ENCODE peak calls at places on chromosomes 7 and 10, in six cellular contexts. One of them, this sample, is unnamed.

GRCh38 chr10:79329529-79329928 is 17.7 kb upstream of the PPIF start:
- DNase-seq in IMR-90: no peak
- DNase-seq in transverse colon: no peak
- DNase-seq in Peyer's patch: no peak
- DNase-seq in heart left ventricle: peak; percentile 4
- DNase-seq in uterus: no peak
- DNase-seq in this sample: no peak

GRCh38 chr10:21953585-21954057 is 49.9 kb downstream of the DNAJC1 start:
- DNase-seq in IMR-90: peak; percentile 61
- DNase-seq in Peyer's patch: no peak
- DNase-seq in transverse colon: no peak
- DNase-seq in heart left ventricle: no peak
- DNase-seq in uterus: no peak
- DNase-seq in this sample: peak; percentile 9

GRCh38 chr7:78412216-78412858 is 613.8 kb downstream of the PHTF2 start:
- DNase-seq in uterus: no peak
- DNase-seq in transverse colon: no peak
- DNase-seq in IMR-90: no peak
- DNase-seq in Peyer's patch: no peak
- DNase-seq in heart left ventricle: no peak
- DNase-seq in this sample: no peak

GRCh38 chr10:3468919-3469638 is 296.5 kb upstream of the PITRM1 start:
- DNase-seq in Peyer's patch: no peak
- DNase-seq in IMR-90: peak; percentile 96
- DNase-seq in transverse colon: peak; percentile 23
- DNase-seq in uterus: peak; percentile 63
- DNase-seq in heart left ventricle: peak; percentile 68
- DNase-seq in this sample: peak; percentile 13

GRCh38 chr7:131905574-131905973 is 349.1 kb upstream of the PODXL start:
- DNase-seq in heart left ventricle: no peak
- DNase-seq in IMR-90: no peak
- DNase-seq in Peyer's patch: no peak
- DNase-seq in transverse colon: no peak
- DNase-seq in uterus: no peak
- DNase-seq in this sample: no peak

GRCh38 chr7:117960351-117960750 is 87.1 kb upstream of the CTTNBP2 start:
- DNase-seq in heart left ventricle: no peak
- DNase-seq in Peyer's patch: no peak
- DNase-seq in transverse colon: no peak
- DNase-seq in IMR-90: no peak
- DNase-seq in uterus: no peak
- DNase-seq in this sample: no peak

GRCh38 chr10:123301077-123301875 is 147.1 kb downstream of the BUB3 start:
- DNase-seq in Peyer's patch: no peak
- DNase-seq in IMR-90: no peak
- DNase-seq in heart left ventricle: peak; percentile 32
- DNase-seq in uterus: no peak
- DNase-seq in transverse colon: peak; percentile 11
- DNase-seq in this sample: peak; percentile 67

GRCh38 chr7:467393-467828 is 52.2 kb downstream of the PDGFA start:
- DNase-seq in uterus: peak; percentile 2
- DNase-seq in IMR-90: no peak
- DNase-seq in transverse colon: no peak
- DNase-seq in heart left ventricle: no peak
- DNase-seq in Peyer's patch: peak; percentile 19
- DNase-seq in this sample: no peak

GRCh38 chr10:10589540-10589939 is 428.1 kb upstream of the CELF2 start:
- DNase-seq in uterus: no peak
- DNase-seq in heart left ventricle: peak; percentile 40
- DNase-seq in Peyer's patch: no peak
- DNase-seq in transverse colon: no peak
- DNase-seq in IMR-90: peak; percentile 92
- DNase-seq in this sample: no peak

GRCh38 chr7:33900501-33900900 is 4.8 kb upstream of the BMPER start:
- DNase-seq in transverse colon: no peak
- DNase-seq in Peyer's patch: no peak
- DNase-seq in heart left ventricle: no peak
- DNase-seq in IMR-90: peak; percentile 23
- DNase-seq in uterus: no peak
- DNase-seq in this sample: no peak

GRCh38 chr10:74244097-74244685 is 93.2 kb downstream of the ADK start:
- DNase-seq in transverse colon: no peak
- DNase-seq in uterus: no peak
- DNase-seq in IMR-90: peak; percentile 73
- DNase-seq in heart left ventricle: no peak
- DNase-seq in Peyer's patch: no peak
- DNase-seq in this sample: no peak

GRCh38 chr10:43390791-43391190 is 18.2 kb downstream of the HNRNPF start:
- DNase-seq in IMR-90: peak; percentile 49
- DNase-seq in uterus: no peak
- DNase-seq in transverse colon: no peak
- DNase-seq in Peyer's patch: no peak
- DNase-seq in heart left ventricle: no peak
- DNase-seq in this sample: no peak

GRCh38 chr7:32865448-32865847 is 26.1 kb downstream of the KBTBD2 start:
- DNase-seq in IMR-90: no peak
- DNase-seq in heart left ventricle: no peak
- DNase-seq in transverse colon: no peak
- DNase-seq in uterus: no peak
- DNase-seq in Peyer's patch: no peak
- DNase-seq in this sample: no peak

GRCh38 chr7:152313879-152314604 is 121.8 kb downstream of the KMT2C start:
- DNase-seq in Peyer's patch: no peak
- DNase-seq in uterus: no peak
- DNase-seq in transverse colon: no peak
- DNase-seq in heart left ventricle: no peak
- DNase-seq in IMR-90: peak; percentile 79
- DNase-seq in this sample: peak; percentile 7

GRCh38 chr7:149872419-149873073 is 1.2 kb upstream of the ATP6V0E2 start:
- DNase-seq in Peyer's patch: peak; percentile 78
- DNase-seq in uterus: peak; percentile 78
- DNase-seq in heart left ventricle: peak; percentile 88
- DNase-seq in IMR-90: peak; percentile 81
- DNase-seq in transverse colon: peak; percentile 77
- DNase-seq in this sample: peak; percentile 49

GRCh38 chr7:149871576-149871975 is 2.2 kb upstream of the ATP6V0E2 start:
- DNase-seq in Peyer's patch: no peak
- DNase-seq in uterus: no peak
- DNase-seq in IMR-90: no peak
- DNase-seq in transverse colon: no peak
- DNase-seq in heart left ventricle: no peak
- DNase-seq in this sample: no peak

GRCh38 chr7:149873968-149874643 is at the start of gene ATP6V0E2:
- DNase-seq in IMR-90: no peak
- DNase-seq in uterus: no peak
- DNase-seq in transverse colon: no peak
- DNase-seq in heart left ventricle: no peak
- DNase-seq in Peyer's patch: peak; percentile 62
- DNase-seq in this sample: peak; percentile 100

GRCh38 chr7:149874644-149875028 is 867 bp downstream of the ATP6V0E2 start:
- DNase-seq in transverse colon: no peak
- DNase-seq in heart left ventricle: no peak
- DNase-seq in IMR-90: no peak
- DNase-seq in uterus: no peak
- DNase-seq in Peyer's patch: no peak
- DNase-seq in this sample: no peak

DNA sequence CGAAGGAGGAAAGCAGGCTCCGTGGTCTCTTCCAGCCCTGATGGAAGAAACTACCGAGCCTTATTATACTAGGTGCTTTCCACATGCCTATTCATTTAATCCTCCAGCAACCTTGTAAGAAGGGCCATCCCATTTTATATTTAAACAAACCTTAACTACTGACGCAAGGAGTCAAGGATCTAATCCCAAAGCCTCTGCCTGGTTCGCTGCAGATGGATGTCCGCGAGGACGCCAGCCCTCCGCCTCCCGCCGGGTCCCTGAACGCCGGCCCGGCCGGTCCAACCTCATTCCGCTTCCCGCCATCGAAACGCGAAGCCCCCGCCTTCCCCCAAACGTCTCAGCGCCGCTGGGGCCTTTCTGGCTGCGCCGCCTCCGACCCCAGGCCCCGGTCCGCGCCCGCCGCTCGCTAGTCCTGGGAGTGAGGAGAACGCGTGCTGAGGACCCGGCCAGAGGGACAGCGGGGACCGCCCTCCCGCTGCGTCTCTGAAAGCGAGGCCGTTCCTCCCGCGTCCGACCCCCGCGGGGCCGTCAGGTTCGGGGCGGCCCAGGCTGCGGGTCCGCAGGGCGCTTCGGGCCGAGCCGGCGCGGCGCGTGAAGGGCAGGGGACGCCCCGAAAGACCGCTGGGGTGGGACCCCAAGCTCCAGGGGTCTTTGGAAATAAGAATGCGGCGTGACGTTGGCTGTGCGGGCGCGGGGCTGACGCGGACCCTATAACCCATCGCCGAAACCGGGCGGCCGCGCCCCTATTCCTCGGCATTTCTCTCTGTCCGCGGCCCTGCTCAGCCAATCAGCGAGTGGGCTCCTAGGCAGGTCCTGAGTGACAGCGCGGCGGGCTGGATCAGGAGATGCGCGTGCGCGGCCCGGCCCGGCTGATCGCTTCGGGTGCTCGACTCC is 448 bp upstream of the ATP6V0E2 start:
- DNase-seq in transverse colon: peak; percentile 96
- DNase-seq in IMR-90: peak; percentile 89
- DNase-seq in Peyer's patch: peak; percentile 98
- DNase-seq in heart left ventricle: peak; percentile 97
- DNase-seq in uterus: peak; percentile 91
- DNase-seq in this sample: no peak
- TF ChIP-seq POLR2A in transverse colon: peak; percentile 11
- TF ChIP-seq POLR2A in IMR-90: peak; percentile 52
- TF ChIP-seq POLR2A in Peyer's patch: no peak
- TF ChIP-seq POLR2A in heart left ventricle: peak; percentile 73
- TF ChIP-seq POLR2A in uterus: peak; percentile 49
- TF ChIP-seq POLR2A in this sample: peak; percentile 24

GRCh38 chr10:132860527-132860926 is 74.6 kb upstream of the NKX6-2 start:
- DNase-seq in uterus: peak; percentile 3
- DNase-seq in heart left ventricle: no peak
- DNase-seq in transverse colon: no peak
- DNase-seq in IMR-90: no peak
- DNase-seq in Peyer's patch: peak; percentile 17
- DNase-seq in this sample: no peak

GRCh38 chr10:132856869-132857524 is 71.0 kb upstream of the NKX6-2 start:
- DNase-seq in heart left ventricle: no peak
- DNase-seq in uterus: peak; percentile 1
- DNase-seq in IMR-90: no peak
- DNase-seq in transverse colon: peak; percentile 1
- DNase-seq in Peyer's patch: no peak
- DNase-seq in this sample: no peak

GRCh38 chr10:132855889-132856288 is 69.9 kb upstream of the NKX6-2 start:
- DNase-seq in uterus: no peak
- DNase-seq in heart left ventricle: no peak
- DNase-seq in IMR-90: no peak
- DNase-seq in transverse colon: peak; percentile 1
- DNase-seq in Peyer's patch: peak; percentile 26
- DNase-seq in this sample: no peak

GRCh38 chr10:132859084-132859855 is 73.3 kb upstream of the NKX6-2 start:
- DNase-seq in Peyer's patch: peak; percentile 30
- DNase-seq in transverse colon: no peak
- DNase-seq in IMR-90: no peak
- DNase-seq in uterus: no peak
- DNase-seq in heart left ventricle: no peak
- DNase-seq in this sample: no peak

GRCh38 chr10:132858121-132859081 is 72.5 kb upstream of the NKX6-2 start:
- DNase-seq in IMR-90: no peak
- DNase-seq in uterus: peak; percentile 5
- DNase-seq in Peyer's patch: peak; percentile 42
- DNase-seq in heart left ventricle: no peak
- DNase-seq in transverse colon: no peak
- DNase-seq in this sample: no peak
- TF ChIP-seq POLR2A in IMR-90: no peak
- TF ChIP-seq POLR2A in uterus: no peak
- TF ChIP-seq POLR2A in Peyer's patch: no peak
- TF ChIP-seq POLR2A in heart left ventricle: no peak
- TF ChIP-seq POLR2A in transverse colon: no peak
- TF ChIP-seq POLR2A in this sample: no peak

DNA sequence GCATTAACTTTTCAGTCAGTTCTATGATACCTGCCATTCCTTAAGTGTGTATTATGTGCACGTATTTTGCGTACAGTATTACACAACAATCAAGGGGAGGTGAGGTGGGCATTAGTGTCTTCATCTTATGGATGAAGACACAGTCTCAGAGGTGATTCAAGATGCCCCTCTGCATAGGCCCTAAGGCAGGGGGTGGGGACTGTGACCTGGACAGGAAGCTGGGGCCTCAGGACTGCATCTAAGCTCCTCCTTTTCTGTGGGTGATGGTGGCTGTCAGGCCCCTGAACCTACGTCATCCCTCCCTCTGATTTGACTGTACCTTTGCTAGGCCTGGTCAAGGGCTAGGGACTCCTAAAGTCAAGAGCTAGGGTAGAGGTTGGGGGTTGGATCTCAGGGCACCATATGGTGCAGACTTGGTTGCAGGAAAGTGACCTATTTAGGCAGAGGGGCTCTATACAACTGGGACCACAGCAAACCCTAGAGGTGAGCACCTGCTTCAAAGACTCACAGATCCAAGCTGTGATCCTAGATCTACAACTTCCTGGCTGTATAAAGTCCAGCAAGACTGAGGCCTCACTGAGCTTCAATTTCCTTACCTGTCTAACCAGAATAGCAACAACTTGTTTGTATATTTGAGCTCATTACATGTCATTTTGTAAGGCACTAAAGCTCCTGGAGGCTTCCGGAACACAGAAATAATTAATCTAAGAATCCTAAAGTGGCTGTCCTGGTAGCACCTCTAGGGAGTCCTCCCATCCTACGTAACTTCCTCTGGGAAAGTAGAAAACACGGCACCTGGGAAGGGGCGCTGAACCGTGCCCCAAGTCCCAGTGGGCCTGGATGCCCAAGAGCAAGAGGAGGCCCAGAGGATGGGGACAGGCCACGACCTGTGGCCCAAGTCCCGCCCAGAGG is 39.1 kb downstream of the HK1 start:
- DNase-seq in IMR-90: no peak
- DNase-seq in Peyer's patch: no peak
- DNase-seq in heart left ventricle: no peak
- DNase-seq in uterus: no peak
- DNase-seq in transverse colon: no peak
- DNase-seq in this sample: no peak
- TF ChIP-seq POLR2A in IMR-90: no peak
- TF ChIP-seq POLR2A in Peyer's patch: no peak
- TF ChIP-seq POLR2A in heart left ventricle: no peak
- TF ChIP-seq POLR2A in uterus: no peak
- TF ChIP-seq POLR2A in transverse colon: no peak
- TF ChIP-seq POLR2A in this sample: no peak

DNA sequence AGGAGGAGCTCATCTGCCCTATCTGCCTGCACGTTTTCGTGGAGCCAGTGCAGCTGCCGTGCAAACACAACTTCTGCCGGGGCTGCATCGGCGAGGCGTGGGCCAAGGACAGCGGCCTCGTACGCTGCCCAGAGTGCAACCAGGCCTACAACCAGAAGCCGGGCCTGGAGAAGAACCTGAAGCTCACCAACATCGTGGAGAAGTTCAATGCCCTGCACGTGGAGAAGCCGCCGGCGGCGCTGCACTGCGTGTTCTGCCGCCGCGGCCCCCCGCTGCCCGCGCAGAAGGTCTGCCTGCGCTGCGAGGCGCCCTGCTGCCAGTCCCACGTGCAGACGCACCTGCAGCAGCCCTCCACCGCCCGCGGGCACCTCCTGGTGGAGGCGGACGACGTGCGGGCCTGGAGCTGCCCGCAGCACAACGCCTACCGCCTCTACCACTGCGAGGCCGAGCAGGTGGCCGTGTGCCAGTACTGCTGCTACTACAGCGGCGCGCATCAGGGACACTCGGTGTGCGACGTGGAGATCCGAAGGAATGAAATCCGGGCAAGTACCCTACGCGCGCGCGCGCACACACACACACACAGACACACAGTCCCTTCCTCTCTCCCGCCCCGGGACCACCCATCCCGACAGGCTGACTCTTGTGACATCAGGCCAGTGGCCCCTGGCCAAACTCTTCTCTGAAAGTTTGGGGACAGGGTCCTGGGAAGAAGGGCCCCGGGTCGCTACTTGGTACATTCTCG is 538 bp downstream of the TRIM8 start:
- DNase-seq in transverse colon: peak; percentile 89
- DNase-seq in heart left ventricle: peak; percentile 88
- DNase-seq in uterus: peak; percentile 78
- DNase-seq in Peyer's patch: peak; percentile 93
- DNase-seq in IMR-90: peak; percentile 68
- DNase-seq in this sample: no peak
- TF ChIP-seq POLR2A in transverse colon: peak; percentile 75
- TF ChIP-seq POLR2A in heart left ventricle: no peak
- TF ChIP-seq POLR2A in uterus: no peak
- TF ChIP-seq POLR2A in Peyer's patch: no peak
- TF ChIP-seq POLR2A in IMR-90: no peak
- TF ChIP-seq POLR2A in this sample: no peak